ENCODE peak calls at places on chromosomes 2 and 18, in six cellular contexts. R is fibroblast of lung, L is DND-41, Q is endothelial cell of umbilical vein, N is Karpas-422, Z is K562. T is an unnamed sample.
A peak's percentile ranks its signal among the peaks of the same experiment; 100 is the strongest.

GRCh38 chr2:28096421-28096820 is 205.9 kb downstream of the BABAM2 start:
- DNase-seq in Q (no peak), R (peak; percentile 22), N (no peak), Z (no peak), L (no peak), T (no peak)

GRCh38 chr2:69309336-69310048 is 77.5 kb downstream of the GFPT1 start:
- DNase-seq in N (no peak), Q (peak; percentile 57), Z (peak; percentile 22), R (peak; percentile 80), L (no peak), T (no peak)

GRCh38 chr2:28492276-28492675 is 3.6 kb upstream of the PLB1 start:
- DNase-seq in R (no peak), L (no peak), N (no peak), Q (no peak), Z (no peak), T (no peak)

GRCh38 chr18:22551536-22552151 is 133.9 kb upstream of the CTAGE1 start:
- DNase-seq in L (no peak), Q (peak; percentile 92), Z (no peak), R (peak; percentile 86), N (no peak), T (no peak)

GRCh38 chr2:197011777-197012641 is 85.5 kb upstream of the PGAP1 start:
- DNase-seq in N (peak; percentile 77), Z (peak; percentile 19), R (peak; percentile 67), L (peak; percentile 56), Q (peak; percentile 60), T (peak; percentile 71)

GRCh38 chr2:147420517-147420916 is 424.3 kb upstream of the ACVR2A start:
- DNase-seq in Z (no peak), N (peak; percentile 21), Q (no peak), L (no peak), R (no peak), T (no peak)

GRCh38 chr2:80073134-80073561 is 231.4 kb downstream of the LRRTM1 start:
- DNase-seq in L (peak; percentile 47), N (peak; percentile 89), Q (peak; percentile 16), Z (peak; percentile 63), R (peak; percentile 79), T (peak; percentile 58)

GRCh38 chr2:172021074-172021931 is 21.6 kb downstream of the METAP1D start:
- DNase-seq in L (no peak), N (no peak), Z (peak; percentile 39), Q (no peak), R (no peak), T (no peak)

GRCh38 chr2:200378652-200379290 is 72.3 kb downstream of the SPATS2L start:
- DNase-seq in N (no peak), Z (no peak), L (no peak), R (peak; percentile 87), Q (peak; percentile 73), T (no peak)

GRCh38 chr2:222703866-222704265 is 32.4 kb downstream of the MOGAT1 start:
- DNase-seq in N (no peak), Q (peak; percentile 29), L (no peak), Z (no peak), R (peak; percentile 80), T (no peak)

GRCh38 chr18:50602466-50602865 is 42.6 kb downstream of the MAPK4 start:
- DNase-seq in R (no peak), Z (no peak), Q (no peak), L (no peak), N (no peak), T (no peak)

GRCh38 chr2:24508878-24509277 is 17.8 kb downstream of the NCOA1 start:
- DNase-seq in L (no peak), Z (no peak), N (no peak), R (no peak), Q (no peak), T (no peak)

GRCh38 chr2:121283670-121284245 is 1.2 kb downstream of the TFCP2L1 start:
- DNase-seq in N (no peak), R (no peak), Q (no peak), L (no peak), Z (no peak), T (no peak)

GRCh38 chr2:197675246-197675645 is at the start of gene RFTN2:
- DNase-seq in L (no peak), N (no peak), Z (no peak), Q (no peak), R (peak; percentile 52), T (no peak)

DNA sequence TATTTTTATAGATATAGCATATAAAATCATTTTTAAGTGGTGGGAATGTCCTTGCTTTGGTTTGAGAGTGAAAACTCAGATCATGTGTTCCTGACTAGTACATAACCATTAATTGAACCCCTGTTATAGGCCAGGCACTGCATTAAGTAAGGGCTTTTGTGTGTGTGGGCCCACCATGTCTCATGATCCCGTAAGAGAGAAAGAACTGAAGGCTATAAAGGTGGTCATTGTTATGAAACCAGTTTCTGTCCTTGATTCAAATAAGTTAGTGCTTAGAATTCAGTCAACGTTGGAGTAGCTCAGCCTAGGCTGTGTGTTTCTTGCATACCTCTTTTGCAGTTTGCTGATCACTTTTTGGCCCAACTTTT is 91.5 kb downstream of the LIMS1 start:
- DNase-seq in N (no peak), Q (no peak), L (no peak), Z (no peak), R (no peak), T (no peak)
- H3K79me2 ChIP-seq in N (no peaks in the 10 kb centered on the region), Q (peaks cover 35% of the 10 kb centered on the region), L (peaks cover 7% of the 10 kb centered on the region), Z (peaks cover 98% of the 10 kb centered on the region), R (peaks cover 9% of the 10 kb centered on the region), T (peaks cover 93% of the 10 kb centered on the region)

DNA sequence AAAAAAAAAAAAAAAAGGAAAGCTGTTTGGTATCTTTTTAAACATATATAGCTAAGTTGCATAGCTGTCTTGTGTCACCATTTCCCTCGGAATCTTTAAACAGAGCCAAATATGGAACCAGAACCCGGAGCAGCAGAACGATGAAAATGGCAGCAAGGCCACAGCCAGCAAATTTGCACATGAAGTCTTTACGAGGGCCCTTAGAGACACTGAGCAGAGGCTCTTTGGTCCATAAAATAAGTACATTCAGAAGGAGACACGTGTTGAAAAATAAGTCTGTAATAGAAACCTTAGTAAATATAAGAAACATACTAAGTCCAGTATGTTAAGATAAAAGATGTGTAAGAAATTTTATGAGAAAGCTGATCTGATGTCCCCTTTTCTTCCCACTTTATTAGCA is 16.2 kb downstream of the CCBE1 start:
- DNase-seq in L (no peak), N (no peak), Z (no peak), R (no peak), Q (no peak), T (no peak)
- H3K79me2 ChIP-seq in L (no peaks in the 10 kb centered on the region), N (no peaks in the 10 kb centered on the region), Z (no peaks in the 10 kb centered on the region), R (peaks cover 94% of the 10 kb centered on the region), Q (no peaks in the 10 kb centered on the region), T (no peaks in the 10 kb centered on the region)

GRCh38 chr18:74598350-74599001 is 806 bp downstream of the ZNF407 start:
- DNase-seq in Z (peak; percentile 48), R (peak; percentile 52), Q (no peak), L (peak; percentile 78), N (peak; percentile 93), T (peak; percentile 70)

GRCh38 chr18:74595425-74595824 is 2.2 kb upstream of the ZNF407 start:
- DNase-seq in R (no peak), L (no peak), Q (no peak), Z (no peak), N (no peak), T (no peak)

GRCh38 chr18:74596959-74597661 is 560 bp upstream of the ZNF407 start:
- DNase-seq in Z (peak; percentile 47), Q (peak; percentile 78), L (peak; percentile 74), N (peak; percentile 90), R (peak; percentile 80), T (peak; percentile 60)

DNA sequence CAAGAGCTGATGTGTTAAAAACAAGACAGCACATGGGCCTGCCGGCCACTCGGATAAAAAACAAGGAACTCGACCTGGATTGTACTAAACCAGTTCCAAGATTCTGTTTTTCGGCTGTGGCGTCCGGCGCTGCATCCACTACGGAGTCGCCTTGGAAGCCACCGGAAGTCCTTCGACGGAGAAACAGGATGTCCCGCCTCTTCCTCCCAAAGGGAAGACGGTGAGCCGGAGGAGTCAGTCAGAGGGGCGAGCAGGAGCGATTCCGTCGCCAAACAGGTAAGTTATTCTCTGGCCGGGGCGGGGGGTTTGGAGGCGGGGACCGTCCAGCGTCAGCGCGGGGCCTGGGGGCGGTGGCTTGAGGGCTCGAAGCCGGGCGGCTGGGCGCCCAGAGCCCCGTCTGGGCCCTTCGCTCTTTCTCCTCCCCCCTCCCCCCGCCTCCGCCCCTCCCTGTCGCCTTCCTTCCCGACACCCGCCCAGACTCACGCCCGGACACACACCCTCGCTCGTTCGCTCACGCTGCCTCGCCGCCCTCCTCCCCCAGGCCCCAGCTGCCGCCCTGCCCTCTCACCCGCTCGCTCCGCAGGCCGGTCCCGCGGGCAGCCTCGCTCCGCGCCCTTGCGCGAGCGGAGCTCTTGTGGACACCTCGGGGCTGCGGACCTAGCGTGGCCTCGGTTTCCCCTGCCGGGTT is at the start of gene ZNF407:
- DNase-seq in Q (peak; percentile 91), L (peak; percentile 88), R (peak; percentile 94), N (peak; percentile 97), Z (peak; percentile 83), T (peak; percentile 83)
- H3K79me2 ChIP-seq in Q (peaks cover 40% of the 10 kb centered on the region), L (peaks cover 69% of the 10 kb centered on the region), R (peaks cover 46% of the 10 kb centered on the region), N (peaks cover 53% of the 10 kb centered on the region), Z (peaks cover 38% of the 10 kb centered on the region), T (peaks cover 43% of the 10 kb centered on the region)

DNA sequence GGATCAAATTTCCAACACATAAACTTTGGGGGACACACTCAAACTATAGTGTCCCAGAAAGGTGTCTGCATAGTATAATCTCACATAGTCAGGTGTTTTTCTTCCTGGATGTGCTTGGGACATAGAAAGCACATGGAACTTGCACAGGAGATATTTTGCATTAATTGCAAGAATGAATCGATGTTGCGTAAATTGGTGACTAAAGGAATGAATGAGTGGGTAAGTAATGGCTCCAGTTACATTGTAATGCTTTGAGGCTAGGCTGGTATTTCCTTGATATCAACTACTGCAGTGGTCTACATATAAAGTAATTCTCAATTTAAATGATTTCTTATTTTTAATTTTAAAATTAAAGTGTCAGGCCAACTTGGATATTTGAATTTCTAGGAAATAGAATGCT is 53.4 kb downstream of the SH3RF3 start:
- DNase-seq in Q (no peak), R (peak; percentile 43), Z (no peak), N (no peak), L (no peak), T (no peak)
- H3K79me2 ChIP-seq in Q (peaks cover 25% of the 10 kb centered on the region), R (peaks cover 37% of the 10 kb centered on the region), Z (no peaks in the 10 kb centered on the region), N (no peaks in the 10 kb centered on the region), L (no peaks in the 10 kb centered on the region), T (no peaks in the 10 kb centered on the region)

GRCh38 chr18:61854578-61854977 is 38.2 kb downstream of the RNF152 start:
- DNase-seq in L (no peak), R (peak; percentile 62), N (no peak), Z (no peak), Q (peak; percentile 56), T (no peak)
- H3K79me2 ChIP-seq in L (peaks cover 4% of the 10 kb centered on the region), R (peaks cover 55% of the 10 kb centered on the region), N (no peaks in the 10 kb centered on the region), Z (no peaks in the 10 kb centered on the region), Q (peaks cover 64% of the 10 kb centered on the region), T (no peaks in the 10 kb centered on the region)

GRCh38 chr2:234492687-234493086 is 4.2 kb downstream of the ARL4C start:
- DNase-seq in N (no peak), L (peak; percentile 38), Z (no peak), R (no peak), Q (no peak), T (no peak)
- H3K79me2 ChIP-seq in N (no peaks in the 10 kb centered on the region), L (peaks cover 91% of the 10 kb centered on the region), Z (no peaks in the 10 kb centered on the region), R (peaks cover 45% of the 10 kb centered on the region), Q (no peaks in the 10 kb centered on the region), T (peaks cover 60% of the 10 kb centered on the region)